ENCODE peak calls at places on chromosomes 2 and 18, in five cellular contexts. Z is B cell, V is MCF 10A, O is nephron progenitor cell, U is progenitor cell of endocrine pancreas. R is an unnamed sample.

GRCh38 chr2:55985406-55985805 is 61.8 kb upstream of the EFEMP1 start:
- DNase-seq in Z (peak; percentile 24), V (no peak), O (no peak), U (no peak), R (no peak)

GRCh38 chr2:173254659-173255058 is 100.0 kb upstream of the CDCA7 start:
- DNase-seq in Z (no peak), V (peak; percentile 31), O (no peak), U (no peak), R (no peak)

GRCh38 chr18:49597152-49597551 is 35.3 kb downstream of the LIPG start:
- DNase-seq in Z (no peak), V (no peak), O (no peak), U (no peak), R (no peak)

GRCh38 chr2:143778981-143779380 is 649.8 kb downstream of the ARHGAP15 start:
- DNase-seq in Z (no peak), V (no peak), O (no peak), U (no peak), R (no peak)

GRCh38 chr2:184481862-184482261 is 116.5 kb upstream of the ZNF804A start:
- DNase-seq in Z (no peak), V (no peak), O (no peak), U (no peak), R (no peak)

GRCh38 chr2:230690439-230690838 is 22.2 kb upstream of the CAB39 start:
- DNase-seq in Z (no peak), V (peak; percentile 37), O (no peak), U (no peak), R (no peak)

GRCh38 chr2:53768233-53768542 is 584 bp downstream of the CHAC2 start:
- DNase-seq in Z (no peak), V (no peak), O (peak; percentile 44), U (no peak), R (peak; percentile 48)

GRCh38 chr2:200378652-200379290 is 72.3 kb downstream of the SPATS2L start:
- DNase-seq in Z (no peak), V (no peak), O (no peak), U (no peak), R (no peak)

GRCh38 chr18:57787068-57787682 is 15.9 kb downstream of the ATP8B1 start:
- DNase-seq in Z (no peak), V (no peak), O (no peak), U (no peak), R (no peak)

GRCh38 chr2:74552914-74553811 is 579 bp downstream of the LOXL3 start:
- DNase-seq in Z (no peak), V (no peak), O (peak; percentile 47), U (no peak), R (no peak)

GRCh38 chr2:75798624-75799023 is 87.9 kb upstream of the GCFC2 start:
- DNase-seq in Z (no peak), V (no peak), O (no peak), U (no peak), R (no peak)

GRCh38 chr18:70249118-70249517 is 39.7 kb upstream of the SOCS6 start:
- DNase-seq in Z (no peak), V (peak; percentile 27), O (no peak), U (no peak), R (no peak)

GRCh38 chr2:101692037-101692436 is 5.5 kb upstream of the MAP4K4 start:
- DNase-seq in Z (no peak), V (no peak), O (no peak), U (no peak), R (no peak)

GRCh38 chr2:148615446-148615845 is 29.1 kb upstream of the EPC2 start:
- DNase-seq in Z (no peak), V (no peak), O (no peak), U (no peak), R (peak; percentile 4)

DNA sequence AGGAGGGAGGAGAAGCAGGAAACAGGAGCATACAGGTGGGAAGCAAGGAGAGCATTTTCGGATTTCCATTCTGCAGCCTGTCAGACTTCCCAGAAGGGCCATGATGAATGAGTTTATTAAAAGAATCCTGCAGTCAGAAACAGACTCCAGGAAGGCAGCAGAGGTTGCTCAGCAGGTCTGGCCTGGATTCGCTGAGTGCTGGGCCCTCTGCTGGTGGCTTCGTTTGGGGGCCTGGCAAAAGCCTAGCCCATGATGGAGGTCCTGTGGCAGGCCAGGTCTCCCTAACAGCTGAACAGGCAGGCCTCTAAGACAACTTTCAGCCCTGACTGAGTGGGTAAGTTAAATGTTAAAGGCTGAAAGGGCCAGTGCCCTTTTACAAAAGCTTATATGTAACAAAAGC is 108.2 kb upstream of the CAPN13 start:
- DNase-seq in Z (no peak), V (peak; percentile 21), O (peak; percentile 41), U (peak; percentile 54), R (peak; percentile 73)
- TF ChIP-seq CTCF in Z (no peak), V (no peak), O (peak; percentile 33), U (peak; percentile 69), R (peak; percentile 21)

DNA sequence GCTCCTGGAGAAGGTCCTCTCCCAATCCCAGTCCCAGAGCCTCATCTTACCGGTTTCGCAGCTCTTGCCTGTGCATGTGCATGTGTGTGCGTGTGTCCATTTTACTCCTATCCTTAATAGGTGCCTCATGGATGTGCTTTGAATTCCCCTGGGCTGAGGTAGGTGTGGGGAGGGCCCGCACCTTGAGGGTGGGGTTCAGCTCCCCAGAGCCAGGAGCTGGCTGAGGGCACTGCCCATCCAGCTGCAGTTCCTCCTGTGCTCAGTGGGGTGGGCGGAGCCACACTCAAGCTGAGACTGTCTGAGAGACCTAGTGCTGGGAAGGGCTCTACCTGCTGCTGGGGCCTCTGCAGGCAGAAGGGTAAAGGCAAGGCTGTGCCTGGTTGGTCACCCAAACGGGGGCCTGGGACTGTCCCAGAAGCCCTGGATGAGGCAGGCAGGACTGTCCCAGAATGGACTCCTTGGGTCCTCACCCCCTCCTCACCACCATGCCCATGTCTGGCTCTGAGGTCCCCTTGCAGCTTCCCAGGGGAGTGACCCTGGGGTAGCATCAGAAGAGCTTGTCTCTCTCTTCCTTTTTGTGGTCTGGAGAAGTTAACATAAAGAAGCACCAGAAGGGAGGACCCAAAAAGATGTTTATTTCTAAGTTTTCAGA is 8.9 kb downstream of the GDF7 start:
- DNase-seq in Z (peak; percentile 74), V (peak; percentile 24), O (no peak), U (no peak), R (no peak)
- TF ChIP-seq CTCF in Z (no peak), V (no peak), O (no peak), U (no peak), R (no peak)

DNA sequence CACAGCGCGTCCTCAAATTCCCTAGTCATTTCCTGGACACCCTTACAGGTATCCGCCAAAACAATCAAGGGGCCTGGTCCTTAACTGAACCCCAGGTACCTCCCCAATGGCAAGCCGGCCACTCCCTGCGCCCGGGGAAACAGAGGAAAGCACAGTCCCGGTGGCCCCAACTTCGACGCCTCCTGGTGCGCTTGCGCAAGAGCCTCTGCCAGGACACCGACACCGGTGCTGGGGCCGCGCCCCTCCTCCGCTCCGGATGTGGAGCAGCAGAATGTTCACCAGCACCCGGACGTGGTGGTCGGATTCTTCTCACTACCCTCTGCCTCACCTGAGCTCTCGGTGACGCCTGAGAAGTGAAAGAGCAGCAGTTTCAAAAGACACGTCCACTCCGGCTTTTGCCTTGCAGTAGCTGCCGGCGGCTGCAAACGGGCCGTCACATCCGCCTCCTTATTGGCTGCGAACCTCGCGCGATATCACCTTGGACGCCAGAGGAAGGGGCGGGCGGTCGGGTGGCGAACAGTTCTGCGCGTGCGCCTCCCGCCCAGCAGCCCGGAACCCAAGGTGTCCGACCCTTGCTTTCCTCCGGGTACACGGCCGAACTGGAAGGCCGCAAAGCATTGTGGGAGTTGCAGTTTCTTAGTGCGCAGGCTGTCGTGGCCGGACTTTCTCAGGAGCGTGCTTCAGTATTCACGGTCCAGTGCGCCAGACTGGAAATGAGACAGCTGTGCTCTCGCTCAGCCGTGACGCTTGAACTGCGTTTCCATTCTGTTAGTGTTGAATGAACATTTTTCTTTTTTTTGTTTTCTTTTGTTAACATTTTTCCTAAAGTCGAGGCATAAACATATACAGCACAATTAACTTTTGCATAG is at the start of gene TXNDC9:
- DNase-seq in Z (peak; percentile 99), V (peak; percentile 99), O (peak; percentile 98), U (peak; percentile 97), R (peak; percentile 98)
- TF ChIP-seq CTCF in Z (no peak), V (no peak), O (no peak), U (no peak), R (no peak)

DNA sequence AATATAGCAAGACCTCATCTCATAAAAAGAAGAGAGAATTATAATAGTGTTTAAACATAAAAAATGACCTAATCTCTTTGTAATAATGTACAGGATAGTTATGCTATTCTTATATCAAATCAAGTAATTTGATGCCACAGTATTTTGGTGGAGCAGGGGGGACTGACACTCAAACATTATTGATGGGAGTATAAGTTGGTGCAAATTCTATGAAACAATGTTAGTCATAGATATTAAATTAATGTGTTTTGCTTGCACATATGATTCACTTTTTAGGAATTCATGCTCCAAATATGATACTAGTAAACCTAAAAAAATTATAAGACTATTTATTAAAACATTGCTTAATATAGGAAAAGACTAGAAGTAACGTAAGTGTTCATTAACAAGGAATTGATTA is 256.1 kb upstream of the SYT4 start:
- DNase-seq in Z (no peak), V (no peak), O (no peak), U (no peak), R (no peak)
- TF ChIP-seq CTCF in Z (no peak), V (no peak), O (no peak), U (no peak), R (no peak)

DNA sequence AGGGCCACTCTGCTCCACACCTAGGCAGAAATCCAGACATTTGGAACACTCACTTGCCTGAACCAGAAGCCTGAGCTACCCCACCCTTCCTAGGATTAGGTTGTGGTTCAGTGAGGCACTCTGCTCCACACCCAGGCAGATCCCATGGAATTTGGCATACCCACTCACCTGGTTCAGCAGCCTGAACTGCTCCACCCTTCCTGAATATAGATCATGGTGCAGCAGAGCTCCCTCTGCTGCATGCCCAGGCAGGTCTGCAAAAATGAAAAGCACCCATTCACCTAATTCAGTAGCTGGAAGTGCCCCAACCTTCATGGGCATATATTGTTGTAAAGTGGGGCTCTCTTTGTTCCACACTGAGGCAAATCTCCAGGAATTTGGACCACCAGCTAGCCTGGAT is 185.1 kb upstream of the CNTNAP5 start:
- DNase-seq in Z (no peak), V (peak; percentile 74), O (no peak), U (no peak), R (no peak)
- TF ChIP-seq CTCF in Z (no peak), V (no peak), O (no peak), U (no peak), R (no peak)

R was measured in endothelial cell.